ENCODE peak calls at places on chromosomes 3 and 15, in six cellular contexts. One of them, this sample, is unnamed.

GRCh38 chr3:108936924-108937689 is 16.6 kb downstream of the GUCA1C start:
- DNase-seq in pancreas: no peak
- DNase-seq in NCI-H1092 treated with DMSO at 0.1 percent for 48 hours: no peak
- DNase-seq in Calu3: no peak
- DNase-seq in T-cell: no peak
- DNase-seq in skeletal muscle cell: no peak
- DNase-seq in this sample: no peak

GRCh38 chr15:70569139-70569717 is 194.1 kb downstream of the UACA start:
- DNase-seq in skeletal muscle cell: peak
- DNase-seq in NCI-H1092 treated with DMSO at 0.1 percent for 48 hours: peak
- DNase-seq in pancreas: no peak
- DNase-seq in T-cell: no peak
- DNase-seq in Calu3: peak
- DNase-seq in this sample: no peak

GRCh38 chr3:52387481-52387880 is 57.4 kb downstream of the SEMA3G start:
- DNase-seq in T-cell: no peak
- DNase-seq in NCI-H1092 treated with DMSO at 0.1 percent for 48 hours: no peak
- DNase-seq in Calu3: no peak
- DNase-seq in skeletal muscle cell: no peak
- DNase-seq in pancreas: no peak
- DNase-seq in this sample: no peak

GRCh38 chr3:98521897-98522537 is 685 bp downstream of the CLDND1 start:
- DNase-seq in T-cell: no peak
- DNase-seq in Calu3: peak
- DNase-seq in pancreas: peak
- DNase-seq in skeletal muscle cell: peak
- DNase-seq in NCI-H1092 treated with DMSO at 0.1 percent for 48 hours: peak
- DNase-seq in this sample: peak

GRCh38 chr15:101355678-101356464 is 60.8 kb upstream of the SNRPA1 start:
- DNase-seq in pancreas: no peak
- DNase-seq in NCI-H1092 treated with DMSO at 0.1 percent for 48 hours: no peak
- DNase-seq in skeletal muscle cell: no peak
- DNase-seq in Calu3: no peak
- DNase-seq in T-cell: no peak
- DNase-seq in this sample: no peak

GRCh38 chr3:171652932-171653331 is 157.4 kb downstream of the PLD1 start:
- DNase-seq in pancreas: no peak
- DNase-seq in skeletal muscle cell: no peak
- DNase-seq in Calu3: no peak
- DNase-seq in NCI-H1092 treated with DMSO at 0.1 percent for 48 hours: no peak
- DNase-seq in T-cell: no peak
- DNase-seq in this sample: no peak

GRCh38 chr3:138270245-138270644 is 59.4 kb downstream of the NME9 start:
- DNase-seq in pancreas: no peak
- DNase-seq in T-cell: no peak
- DNase-seq in skeletal muscle cell: no peak
- DNase-seq in Calu3: no peak
- DNase-seq in NCI-H1092 treated with DMSO at 0.1 percent for 48 hours: no peak
- DNase-seq in this sample: no peak

GRCh38 chr3:11591006-11591360 is 52.7 kb downstream of the VGLL4 start:
- DNase-seq in T-cell: no peak
- DNase-seq in NCI-H1092 treated with DMSO at 0.1 percent for 48 hours: no peak
- DNase-seq in Calu3: no peak
- DNase-seq in pancreas: no peak
- DNase-seq in skeletal muscle cell: no peak
- DNase-seq in this sample: no peak

GRCh38 chr3:72274511-72275295 is 489.8 kb upstream of the PROK2 start:
- DNase-seq in Calu3: no peak
- DNase-seq in pancreas: no peak
- DNase-seq in skeletal muscle cell: peak
- DNase-seq in NCI-H1092 treated with DMSO at 0.1 percent for 48 hours: peak
- DNase-seq in T-cell: peak
- DNase-seq in this sample: no peak

GRCh38 chr15:50773389-50773788 is 7.9 kb upstream of the SPPL2A start:
- DNase-seq in T-cell: no peak
- DNase-seq in Calu3: no peak
- DNase-seq in pancreas: no peak
- DNase-seq in NCI-H1092 treated with DMSO at 0.1 percent for 48 hours: no peak
- DNase-seq in skeletal muscle cell: no peak
- DNase-seq in this sample: no peak

GRCh38 chr3:59879033-59879655 is 829.3 kb upstream of the CFAP20DC start:
- DNase-seq in NCI-H1092 treated with DMSO at 0.1 percent for 48 hours: no peak
- DNase-seq in T-cell: no peak
- DNase-seq in Calu3: no peak
- DNase-seq in pancreas: no peak
- DNase-seq in skeletal muscle cell: no peak
- DNase-seq in this sample: no peak

GRCh38 chr3:51706021-51706485 is 815 bp upstream of the GRM2 start:
- DNase-seq in pancreas: peak
- DNase-seq in NCI-H1092 treated with DMSO at 0.1 percent for 48 hours: no peak
- DNase-seq in T-cell: no peak
- DNase-seq in Calu3: no peak
- DNase-seq in skeletal muscle cell: no peak
- DNase-seq in this sample: no peak

GRCh38 chr15:33131880-33132279 is 62.6 kb downstream of the FMN1 start:
- DNase-seq in T-cell: no peak
- DNase-seq in skeletal muscle cell: peak
- DNase-seq in NCI-H1092 treated with DMSO at 0.1 percent for 48 hours: no peak
- DNase-seq in pancreas: no peak
- DNase-seq in Calu3: no peak
- DNase-seq in this sample: no peak

GRCh38 chr15:64864080-64864479 is 22.4 kb downstream of the PLEKHO2 start:
- DNase-seq in T-cell: no peak
- DNase-seq in pancreas: no peak
- DNase-seq in skeletal muscle cell: no peak
- DNase-seq in Calu3: no peak
- DNase-seq in NCI-H1092 treated with DMSO at 0.1 percent for 48 hours: no peak
- DNase-seq in this sample: no peak

GRCh38 chr3:4633078-4634004 is 140.2 kb downstream of the ITPR1 start:
- DNase-seq in skeletal muscle cell: peak
- DNase-seq in pancreas: no peak
- DNase-seq in NCI-H1092 treated with DMSO at 0.1 percent for 48 hours: peak
- DNase-seq in T-cell: no peak
- DNase-seq in Calu3: peak
- DNase-seq in this sample: no peak

GRCh38 chr3:10357592-10358308 is 36.8 kb upstream of the SEC13 start:
- DNase-seq in T-cell: no peak
- DNase-seq in NCI-H1092 treated with DMSO at 0.1 percent for 48 hours: no peak
- DNase-seq in pancreas: no peak
- DNase-seq in Calu3: no peak
- DNase-seq in skeletal muscle cell: peak
- DNase-seq in this sample: no peak

This sample was measured in T follicular helper cell.